ENCODE peak calls at places on chromosome 12, in nine cellular contexts. Y is effector memory CD4-positive, alpha-beta T cell; B is transverse colon; S is HepG2; F is HAP-1; N is neuronal stem cell; Z is mammary epithelial cell; P is suprapubic skin; K is colonic mucosa. D is an unnamed sample. For H3K4me1, the result is how much of the 10 kb centered on the place peaks cover.

GRCh38 chr12:14211829-14212455 is 153.5 kb upstream of the ATF7IP start:
- DNase-seq in N (peak), F (no peak), P (no peak), S (no peak), Y (no peak), Z (no peak), K (peak), B (peak), D (no peak)

GRCh38 chr12:122870867-122871664 is 24.9 kb downstream of the VPS37B start:
- DNase-seq in S (no peak), Y (no peak), K (no peak), F (no peak), N (no peak), P (no peak), B (peak), Z (no peak), D (peak)

GRCh38 chr12:67705394-67706370 is 57.1 kb downstream of the DYRK2 start:
- DNase-seq in B (no peak), P (no peak), N (no peak), F (no peak), K (no peak), S (no peak), Y (no peak), Z (peak), D (no peak)

GRCh38 chr12:113287899-113288282 is 47.0 kb downstream of the SLC8B1 start:
- DNase-seq in F (no peak), K (no peak), Y (no peak), B (no peak), N (no peak), S (no peak), P (no peak), Z (no peak), D (peak)

GRCh38 chr12:121925361-121925725 is 7.0 kb downstream of the CFAP251 start:
- DNase-seq in K (no peak), Z (no peak), F (no peak), P (no peak), Y (no peak), B (no peak), N (no peak), S (no peak), D (no peak)

GRCh38 chr12:108400900-108401480 is 61.9 kb upstream of the CMKLR1 start:
- DNase-seq in P (no peak), B (no peak), K (no peak), Z (no peak), F (no peak), S (no peak), Y (no peak), N (no peak), D (no peak)

GRCh38 chr12:102659200-102659911 is 179.0 kb upstream of the IGF1 start:
- DNase-seq in B (no peak), F (no peak), N (no peak), Y (no peak), S (no peak), Z (no peak), P (no peak), K (no peak), D (no peak)

GRCh38 chr12:66036317-66036716 is 94.2 kb downstream of the LLPH start:
- DNase-seq in Z (peak), F (no peak), S (peak), B (no peak), K (no peak), N (no peak), Y (no peak), P (no peak), D (no peak)

GRCh38 chr12:122835693-122836026 is 403 bp downstream of the HIP1R start:
- DNase-seq in Z (no peak), B (peak), Y (no peak), N (no peak), K (no peak), F (no peak), P (no peak), S (no peak), D (no peak)

GRCh38 chr12:50505945-50506344 is 1.2 kb downstream of the DIP2B start:
- DNase-seq in S (no peak), N (no peak), F (peak), Y (no peak), B (peak), K (peak), P (no peak), Z (peak), D (peak)

GRCh38 chr12:79438480-79439178 is 252.1 kb downstream of the PAWR start:
- DNase-seq in Y (no peak), Z (no peak), F (no peak), B (no peak), N (no peak), S (no peak), P (no peak), K (no peak), D (no peak)

GRCh38 chr12:120813588-120814153 is 88.0 kb downstream of the ACADS start:
- DNase-seq in P (no peak), K (no peak), Y (no peak), B (no peak), F (no peak), Z (no peak), N (no peak), S (no peak), D (no peak)

GRCh38 chr12:49287876-49288275 is 7.1 kb upstream of the PRPH start:
- DNase-seq in K (no peak), Y (no peak), N (no peak), F (no peak), Z (no peak), P (no peak), S (no peak), B (no peak), D (no peak)

GRCh38 chr12:1882405-1882804 is 36.0 kb downstream of the CACNA2D4 start:
- DNase-seq in P (no peak), Z (no peak), F (no peak), N (no peak), K (peak), B (no peak), S (no peak), Y (no peak), D (no peak)
- H3K4me3 ChIP-seq in P (no peak), Z (no peak), F (no peak), N (no peak), K (no peak), B (no peak), S (no peak), Y (no peak), D (no peak)

DNA sequence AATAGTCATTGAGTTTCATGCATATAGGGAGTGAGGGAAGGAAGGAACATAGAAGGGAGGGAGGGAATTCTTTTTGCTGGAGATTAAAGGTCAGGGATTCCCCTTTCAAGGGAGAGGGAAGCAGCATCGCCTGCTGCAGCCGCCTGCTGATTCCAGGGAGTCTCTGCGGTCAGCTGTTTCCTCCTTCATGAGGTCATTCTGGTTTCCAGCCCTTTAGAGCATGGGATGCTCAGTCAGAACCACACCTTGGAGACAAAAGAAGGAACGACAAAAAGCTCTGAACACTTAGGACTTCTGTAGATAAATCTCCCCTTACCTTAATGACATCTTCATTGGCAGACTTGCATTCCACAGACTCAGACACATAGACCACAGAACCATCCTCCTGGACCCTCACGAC is 923.0 kb upstream of the TMEM132C start:
- DNase-seq in S (no peak), F (no peak), Y (no peak), B (no peak), K (no peak), N (no peak), P (no peak), Z (no peak), D (no peak)
- H3K4me1 ChIP-seq in S (under half), F (under half), Y (under half), B (under half), K (under half), N (under half), P (under half), Z (under half), D (under half)

DNA sequence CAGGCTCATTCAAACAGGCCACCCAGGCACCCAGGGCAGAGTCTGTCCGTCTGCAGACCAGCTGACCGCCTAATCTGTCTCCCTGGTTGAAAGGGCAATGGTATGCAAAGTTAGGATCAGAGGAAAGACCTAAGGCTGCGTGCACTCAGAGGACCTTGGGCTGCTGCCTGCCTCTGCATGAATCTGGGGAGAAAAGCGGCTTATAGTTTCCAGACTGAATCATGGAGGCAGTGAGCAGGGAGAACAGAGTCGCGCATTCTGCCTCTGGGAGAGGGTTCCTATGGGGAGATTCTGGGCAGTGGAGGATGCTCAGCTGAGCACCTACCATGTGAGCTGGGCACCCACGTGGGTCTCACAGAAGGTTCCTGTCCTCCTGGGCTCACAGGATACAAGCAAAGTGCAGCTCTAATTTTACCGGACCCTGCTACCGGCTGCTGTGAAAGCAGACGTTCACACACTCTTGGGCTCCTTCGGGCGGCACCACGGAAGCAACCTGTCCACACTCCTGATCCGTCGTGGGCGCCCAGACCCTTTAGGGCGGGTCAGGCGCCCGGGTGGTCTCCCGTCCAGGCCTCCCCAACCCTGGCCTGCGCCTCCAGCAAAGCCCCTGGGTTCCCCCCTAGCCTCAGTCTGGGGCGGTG is 776 bp downstream of the SCARB1 start:
- DNase-seq in B (peak), P (no peak), Z (peak), N (no peak), F (peak), Y (no peak), S (no peak), K (peak), D (no peak)
- H3K4me3 ChIP-seq in B (peak), P (peak), Z (peak), N (peak), F (peak), Y (peak), S (peak), K (peak), D (peak)

GRCh38 chr12:111395557-111396187 is 10.1 kb upstream of the SH2B3 start:
- DNase-seq in Z (no peak), Y (no peak), N (no peak), F (no peak), K (no peak), S (no peak), P (no peak), B (no peak), D (no peak)

GRCh38 chr12:111390894-111391293 is 14.8 kb upstream of the SH2B3 start:
- DNase-seq in Y (no peak), F (no peak), Z (no peak), B (no peak), S (no peak), P (no peak), N (no peak), K (no peak), D (no peak)

GRCh38 chr12:111393700-111394275 is 11.9 kb upstream of the SH2B3 start:
- DNase-seq in Y (no peak), S (no peak), N (no peak), Z (no peak), K (no peak), P (no peak), F (no peak), B (peak), D (peak)

GRCh38 chr12:111396726-111397445 is 8.8 kb upstream of the SH2B3 start:
- DNase-seq in Y (peak), N (peak), K (peak), P (peak), F (peak), Z (peak), S (peak), B (peak), D (peak)

DNA sequence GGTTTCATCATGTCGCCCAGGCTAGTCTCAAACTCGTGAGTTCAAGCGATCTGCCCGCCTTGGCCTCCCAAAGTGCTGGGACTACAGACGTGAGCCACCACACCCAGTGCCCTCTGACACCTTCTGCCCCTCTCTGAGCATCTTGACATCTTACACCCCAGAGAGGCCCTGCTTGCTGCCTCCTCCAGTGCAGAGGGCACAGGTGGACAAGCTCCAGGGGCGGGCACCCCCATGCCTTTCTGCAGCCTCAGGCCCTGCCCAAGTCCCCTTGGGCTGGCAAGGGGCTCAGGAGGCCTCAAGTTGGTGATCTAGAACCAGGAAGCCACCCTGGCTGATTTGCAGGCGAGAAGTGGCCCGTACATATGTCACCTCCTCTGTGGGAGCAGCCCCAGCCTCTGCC is 11.2 kb upstream of the SH2B3 start:
- DNase-seq in P (no peak), F (no peak), B (no peak), Y (no peak), N (no peak), S (no peak), K (no peak), Z (no peak), D (no peak)
- H3K4me1 ChIP-seq in P (under half), F (under half), B (under half), Y (under half), N (under half), S (under half), K (under half), Z (under half), D (under half)

D was measured in left lung.